ENCODE peak calls at places on chromosomes 1 and 21, in ten cellular contexts. R is esophagus muscularis mucosa, M is GM12891, I is IMR-90, K is right lobe of liver, J is heart left ventricle, Q is uterus, X is breast epithelium, T is prostate gland, G is GM12892. S is an unnamed sample.

GRCh38 chr1:26961826-26962225 is 1.6 kb upstream of the KDF1 start:
- DNase-seq in T (no peak), G (no peak), X (no peak), K (no peak), M (no peak), J (no peak), I (peak; percentile 98), Q (no peak), R (no peak), S (peak; percentile 62)

GRCh38 chr1:30146448-30146847 is 576.9 kb downstream of the MATN1 start:
- DNase-seq in K (no peak), T (no peak), G (no peak), Q (no peak), J (peak; percentile 2), X (no peak), M (no peak), R (peak; percentile 80), I (no peak), S (no peak)

GRCh38 chr1:92909321-92909720 is 51.9 kb downstream of the DIPK1A start:
- DNase-seq in R (no peak), X (no peak), T (no peak), I (peak; percentile 95), Q (no peak), G (no peak), M (no peak), K (no peak), J (no peak), S (peak; percentile 34)

GRCh38 chr1:231171623-231172197 is 9.9 kb downstream of the TRIM67 start:
- DNase-seq in M (no peak), T (no peak), Q (no peak), I (no peak), K (no peak), G (no peak), X (no peak), R (no peak), J (no peak), S (no peak)

GRCh38 chr1:76577818-76578185 is 289.5 kb upstream of the ST6GALNAC5 start:
- DNase-seq in Q (no peak), M (no peak), K (no peak), I (no peak), G (no peak), X (no peak), J (no peak), R (no peak), T (no peak), S (no peak)

GRCh38 chr1:92482665-92483441 is 3.9 kb downstream of the GFI1 start:
- DNase-seq in Q (no peak), K (no peak), T (no peak), G (peak; percentile 34), R (no peak), M (peak; percentile 42), X (no peak), I (no peak), J (peak; percentile 28), S (no peak)

GRCh38 chr1:218171302-218171893 is 113.7 kb upstream of the RRP15 start:
- DNase-seq in Q (no peak), X (no peak), R (no peak), I (peak; percentile 49), K (no peak), T (no peak), J (no peak), G (no peak), M (no peak), S (no peak)

GRCh38 chr1:110606784-110607662 is 865 bp upstream of the KCNA2 start:
- DNase-seq in G (no peak), K (no peak), R (no peak), T (no peak), Q (no peak), J (no peak), X (no peak), M (peak; percentile 39), I (no peak), S (no peak)

GRCh38 chr21:29549614-29550013 is 250.9 kb downstream of the BACH1 start:
- DNase-seq in J (no peak), T (no peak), G (no peak), X (no peak), M (no peak), R (no peak), K (no peak), I (no peak), Q (no peak), S (no peak)

GRCh38 chr21:29557200-29557599 is 258.5 kb downstream of the BACH1 start:
- DNase-seq in J (no peak), Q (no peak), I (no peak), R (no peak), G (no peak), M (no peak), T (no peak), K (no peak), X (no peak), S (no peak)

GRCh38 chr21:29558331-29558730 is 259.6 kb downstream of the BACH1 start:
- DNase-seq in T (no peak), M (no peak), X (no peak), Q (no peak), I (no peak), G (no peak), R (no peak), J (no peak), K (no peak), S (no peak)

GRCh38 chr21:29555601-29556000 is 256.9 kb downstream of the BACH1 start:
- DNase-seq in X (no peak), Q (no peak), M (no peak), R (no peak), I (no peak), K (no peak), J (no peak), G (no peak), T (no peak), S (no peak)
- TF ChIP-seq POLR2A in X (no peak), Q (no peak), M (no peak), R (no peak), I (no peak), K (no peak), J (no peak), G (no peak), T (no peak), S (no peak)

DNA sequence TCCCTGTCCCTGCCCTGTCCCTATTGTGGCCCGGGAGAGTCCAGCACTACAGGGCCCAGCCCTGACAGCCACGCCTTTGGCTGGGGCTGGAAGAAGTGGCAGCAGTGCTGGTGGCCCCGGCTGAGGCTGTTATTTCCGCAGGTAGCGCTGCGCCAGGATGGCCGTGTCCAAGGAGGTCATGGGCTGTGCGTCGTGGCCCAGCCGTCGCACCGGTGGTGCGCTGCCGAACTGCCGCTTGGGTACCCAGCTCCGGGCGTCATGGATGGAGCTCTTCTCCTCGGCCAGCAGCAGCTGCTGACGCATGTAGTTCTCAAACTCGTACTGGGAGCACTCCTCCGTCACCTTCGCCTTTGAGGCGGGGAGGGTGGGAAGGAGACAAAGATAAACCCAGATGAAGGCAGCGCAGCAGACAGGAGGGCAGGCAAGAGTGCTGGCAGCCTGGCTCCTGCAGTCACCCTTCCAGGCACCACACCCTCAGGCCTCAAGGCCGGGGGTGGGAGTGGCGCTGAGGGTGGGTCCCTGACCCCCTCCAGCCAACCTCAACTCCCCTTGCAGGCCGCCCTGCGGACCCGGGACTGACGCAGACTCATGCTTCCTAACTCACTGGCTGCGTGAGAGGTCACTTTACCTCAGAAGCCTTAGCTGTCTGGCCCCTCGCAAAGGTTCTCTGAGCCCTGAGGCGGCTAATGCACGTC is 18.3 kb upstream of the EVA1B start:
- DNase-seq in Q (no peak), X (no peak), K (no peak), T (no peak), J (no peak), G (no peak), M (no peak), I (no peak), R (no peak), S (no peak)
- TF ChIP-seq POLR2A in Q (no peak), X (no peak), K (no peak), T (no peak), J (no peak), G (no peak), M (no peak), I (no peak), R (no peak), S (no peak)

GRCh38 chr1:160117300-160117699 is 1.7 kb downstream of the ATP1A2 start:
- DNase-seq in R (no peak), I (no peak), X (no peak), T (no peak), Q (no peak), M (no peak), K (no peak), G (no peak), J (no peak), S (no peak)

GRCh38 chr1:160116277-160117147 is 953 bp downstream of the ATP1A2 start:
- DNase-seq in X (no peak), K (no peak), G (no peak), Q (no peak), R (no peak), M (no peak), I (peak; percentile 44), J (peak; percentile 54), T (no peak), S (no peak)

GRCh38 chr1:160117709-160118183 is 2.2 kb downstream of the ATP1A2 start:
- DNase-seq in T (no peak), R (no peak), I (peak; percentile 31), G (no peak), M (no peak), Q (no peak), K (no peak), J (peak; percentile 60), X (no peak), S (no peak)

GRCh38 chr1:160114085-160114484 is 1.5 kb upstream of the ATP1A2 start:
- DNase-seq in I (no peak), Q (no peak), R (no peak), J (peak; percentile 43), K (no peak), X (no peak), M (no peak), G (no peak), T (no peak), S (no peak)

GRCh38 chr1:160115545-160116276 is at the start of gene ATP1A2:
- DNase-seq in J (peak; percentile 75), M (no peak), K (no peak), T (no peak), X (no peak), I (no peak), Q (no peak), R (no peak), G (no peak), S (no peak)
- TF ChIP-seq POLR2A in J (peak; percentile 85), M (no peak), K (no peak), T (no peak), X (no peak), I (no peak), Q (no peak), R (peak; percentile 72), G (no peak), S (no peak)

GRCh38 chr1:51729824-51730284 is 113.0 kb downstream of the OSBPL9 start:
- DNase-seq in R (no peak), J (peak; percentile 36), M (no peak), X (peak; percentile 26), T (no peak), K (no peak), G (peak; percentile 23), Q (no peak), I (peak; percentile 6), S (peak; percentile 23)

GRCh38 chr1:51731998-51732397 is 115.1 kb downstream of the OSBPL9 start:
- DNase-seq in K (no peak), R (no peak), G (no peak), M (no peak), X (no peak), I (no peak), Q (no peak), T (no peak), J (no peak), S (no peak)

GRCh38 chr1:51728611-51729155 is 111.8 kb downstream of the OSBPL9 start:
- DNase-seq in R (no peak), I (peak; percentile 10), X (no peak), Q (no peak), M (no peak), K (no peak), J (no peak), T (no peak), G (no peak), S (no peak)

GRCh38 chr1:51726544-51727225 is 109.8 kb downstream of the OSBPL9 start:
- DNase-seq in Q (no peak), X (no peak), G (no peak), J (no peak), K (no peak), T (no peak), R (no peak), M (no peak), I (no peak), S (no peak)

GRCh38 chr1:51729156-51729823 is 112.4 kb downstream of the OSBPL9 start:
- DNase-seq in J (peak; percentile 93), I (peak; percentile 83), R (no peak), T (peak; percentile 93), Q (peak; percentile 77), M (peak; percentile 91), K (peak; percentile 98), G (peak; percentile 92), X (peak; percentile 93), S (peak; percentile 96)
- TF ChIP-seq POLR2A in J (peak; percentile 48), I (peak; percentile 29), R (no peak), T (peak; percentile 47), Q (peak; percentile 40), M (peak; percentile 68), K (peak; percentile 69), G (peak; percentile 88), X (no peak), S (peak; percentile 62)

S was measured in H54.